ENCODE peak calls at places on chromosomes 16 and 17, in four cellular contexts. Q, H, D and F are unnamed samples.

GRCh38 chr17:28317965-28318758 is 838 bp upstream of the TMEM97 start:
- DNase-seq in H (no peak), D (peak; percentile 58), Q (no peak), F (no peak)

GRCh38 chr16:8572919-8573724 is 17.2 kb downstream of the TMEM114 start:
- DNase-seq in D (peak; percentile 31), Q (no peak), H (no peak), F (peak; percentile 38)

GRCh38 chr17:65564793-65565192 is 3.3 kb upstream of the AXIN2 start:
- DNase-seq in H (no peak), D (no peak), Q (no peak), F (no peak)

GRCh38 chr16:89924298-89924924 is 1.3 kb downstream of the TUBB3 start:
- DNase-seq in D (peak; percentile 46), H (no peak), Q (peak; percentile 75), F (no peak)

GRCh38 chr17:76166168-76166567 is 25.1 kb upstream of the FOXJ1 start:
- DNase-seq in D (no peak), H (no peak), Q (no peak), F (no peak)

GRCh38 chr16:78639775-78640174 is 540.3 kb downstream of the WWOX start:
- DNase-seq in D (no peak), H (no peak), Q (no peak), F (no peak)

GRCh38 chr16:87324411-87325275 is 7.5 kb upstream of the C16orf95 start:
- DNase-seq in Q (peak; percentile 31), H (no peak), D (peak; percentile 76), F (peak; percentile 19)

GRCh38 chr16:87149051-87149450 is 168.1 kb downstream of the C16orf95 start:
- DNase-seq in D (no peak), Q (no peak), H (no peak), F (no peak)

GRCh38 chr17:13557077-13557476 is 44.7 kb downstream of the HS3ST3A1 start:
- DNase-seq in Q (no peak), D (no peak), H (no peak), F (no peak)

GRCh38 chr16:85556456-85557082 is 56.6 kb upstream of the GSE1 start:
- DNase-seq in D (peak; percentile 75), Q (no peak), H (no peak), F (peak; percentile 53)

GRCh38 chr16:60648260-60648659 is 1388.0 kb downstream of the CDH8 start:
- DNase-seq in D (no peak), Q (no peak), H (no peak), F (no peak)

GRCh38 chr17:1087381-1088241 is 90.7 kb downstream of the TIMM22 start:
- DNase-seq in Q (no peak), H (no peak), D (peak; percentile 78), F (peak; percentile 84)

GRCh38 chr16:50505714-50506542 is 42.3 kb upstream of the NKD1 start:
- DNase-seq in H (no peak), D (no peak), Q (no peak), F (peak; percentile 15)
- TF ChIP-seq HDAC2 in H (no peak), D (no peak), Q (no peak), F (no peak)

DNA sequence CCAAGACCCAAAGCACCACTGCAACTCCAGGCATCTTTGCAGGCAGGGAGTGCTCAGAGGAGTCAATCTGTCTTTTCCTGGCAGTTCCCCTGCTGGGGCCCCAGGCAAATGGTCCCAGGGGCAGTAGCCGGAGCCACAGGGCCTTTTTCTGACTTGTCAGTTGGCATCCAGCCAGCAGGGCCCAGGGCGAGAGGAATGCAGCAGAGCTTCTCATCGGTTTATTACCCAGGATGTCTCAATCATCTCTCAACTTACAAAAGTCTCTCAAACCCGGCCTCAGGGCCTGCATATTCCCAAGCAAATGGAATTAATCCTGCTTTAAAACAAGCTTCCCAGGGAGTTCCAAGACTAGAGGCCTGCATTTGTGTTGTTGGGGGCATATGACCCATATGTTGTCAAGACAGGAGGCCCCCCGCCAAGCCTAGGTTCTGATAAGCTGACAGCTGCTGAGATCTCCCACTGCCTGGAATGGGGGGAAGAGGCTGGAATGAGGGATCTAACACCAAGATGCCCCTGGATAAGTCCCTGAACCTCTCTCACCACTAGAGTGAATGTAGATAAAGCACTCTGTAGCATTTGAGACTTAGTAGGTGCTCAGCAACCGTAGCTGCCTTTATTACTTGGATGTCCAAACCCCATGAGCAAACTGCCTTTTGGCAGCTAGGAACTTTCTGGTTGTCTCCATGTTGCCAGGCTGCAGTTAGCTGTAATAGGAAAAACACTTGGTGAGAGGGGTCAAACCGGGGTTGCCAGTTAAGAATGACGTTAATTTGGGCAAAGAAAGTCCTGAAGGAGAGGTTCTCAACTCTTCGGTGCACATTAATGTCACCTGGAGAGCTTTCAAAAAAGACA is 4.6 kb upstream of the RASL10B start:
- DNase-seq in D (no peak), H (no peak), Q (no peak), F (no peak)
- TF ChIP-seq HDAC2 in D (no peak), H (no peak), Q (no peak), F (no peak)

GRCh38 chr17:74809031-74809430 is 32.9 kb upstream of the NAT9 start:
- DNase-seq in Q (no peak), D (no peak), H (no peak), F (no peak)

GRCh38 chr17:74807925-74808324 is 31.8 kb upstream of the NAT9 start:
- DNase-seq in Q (no peak), D (no peak), H (no peak), F (no peak)

GRCh38 chr17:74813793-74814192 is 37.6 kb upstream of the NAT9 start:
- DNase-seq in D (no peak), Q (no peak), H (no peak), F (no peak)

GRCh38 chr17:74812109-74812864 is 36.1 kb upstream of the NAT9 start:
- DNase-seq in D (no peak), Q (no peak), H (no peak), F (no peak)

DNA sequence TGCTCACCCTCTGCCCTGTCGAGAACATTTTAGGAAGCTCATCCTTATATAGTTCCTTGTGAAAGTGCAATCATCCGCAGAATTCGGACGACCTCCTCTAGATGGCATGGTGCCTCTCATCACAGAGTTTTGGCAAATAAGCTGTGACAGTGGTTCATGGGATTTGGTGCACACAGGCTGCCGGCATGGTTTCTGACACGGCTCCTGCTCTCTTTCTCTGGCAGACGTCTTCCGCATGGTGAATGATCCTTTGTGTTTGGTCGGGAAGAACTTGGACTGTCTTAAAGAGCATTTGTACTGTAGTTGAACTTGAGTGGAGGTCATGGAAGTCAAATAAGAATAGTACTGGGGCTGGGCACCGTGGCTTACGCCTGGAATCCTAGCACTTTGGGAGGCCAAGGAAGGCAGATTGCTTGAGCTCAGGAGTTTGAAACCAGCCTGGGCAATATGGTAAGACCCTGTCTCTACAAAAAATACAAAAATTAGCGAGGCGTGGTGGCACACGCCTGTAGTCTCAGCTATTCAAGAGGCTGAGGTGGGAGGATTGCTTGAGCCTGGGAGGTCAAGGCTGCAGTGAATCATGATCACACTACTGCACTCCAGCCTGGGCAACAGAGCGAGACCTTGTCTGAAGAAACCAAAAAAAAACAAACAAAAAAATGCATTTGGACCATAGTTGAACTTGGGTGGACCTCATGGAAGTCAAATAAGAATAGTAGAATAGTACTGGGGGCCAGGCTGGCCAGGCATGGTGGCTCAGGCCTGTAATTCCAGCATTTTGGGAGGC is 34.7 kb upstream of the NAT9 start:
- DNase-seq in H (no peak), D (no peak), Q (no peak), F (no peak)
- TF ChIP-seq HDAC2 in H (no peak), D (no peak), Q (no peak), F (no peak)

GRCh38 chr17:64063766-64064224 is 43.4 kb upstream of the ICAM2 start:
- DNase-seq in D (peak; percentile 43), H (no peak), Q (peak; percentile 43), F (peak; percentile 53)
- TF ChIP-seq HDAC2 in D (no peak), H (no peak), Q (no peak), F (no peak)